ENCODE peak calls at places on chromosomes 4 and X, in four cellular contexts. Z, X, M and Y are unnamed samples.

GRCh38 chr4:81652069-81652478 is 180.4 kb upstream of the RASGEF1B start:
- DNase-seq in M (no peak), X (no peak), Z (no peak), Y (no peak)

GRCh38 chr4:44760142-44760898 is 34.0 kb upstream of the GNPDA2 start:
- DNase-seq in M (peak), Z (no peak), X (peak), Y (peak)

GRCh38 chr4:95910749-95911148 is 70.9 kb downstream of the PDHA2 start:
- DNase-seq in Z (no peak), M (no peak), X (no peak), Y (no peak)

GRCh38 chr4:40564004-40564403 is 65.7 kb downstream of the RBM47 start:
- DNase-seq in Z (no peak), X (peak), M (no peak), Y (no peak)

GRCh38 chr4:41067369-41067768 is 147.0 kb downstream of the APBB2 start:
- DNase-seq in Z (no peak), M (peak), X (peak), Y (no peak)

GRCh38 chr4:110636231-110636676 is 13.4 kb upstream of the PITX2 start:
- DNase-seq in Z (no peak), M (peak), X (no peak), Y (no peak)

GRCh38 chr4:150215601-150216000 is 137.4 kb downstream of the DCLK2 start:
- DNase-seq in X (peak), M (no peak), Z (no peak), Y (no peak)

GRCh38 chrX:39903937-39904336 is 193.8 kb downstream of the BCOR start:
- DNase-seq in X (no peak), Z (no peak), M (no peak), Y (no peak)

GRCh38 chr4:1969928-1970723 is 38.6 kb downstream of the NELFA start:
- DNase-seq in Z (no peak), X (no peak), M (no peak), Y (no peak)

GRCh38 chrX:148310402-148311200 is 189.8 kb upstream of the AFF2 start:
- DNase-seq in Z (no peak), X (no peak), M (no peak), Y (no peak)

GRCh38 chrX:153688900-153689590 is 1.3 kb downstream of the SLC6A8 start:
- DNase-seq in Z (no peak), X (no peak), M (no peak), Y (no peak)

GRCh38 chr4:155820887-155821529 is 45.1 kb downstream of the ASIC5 start:
- DNase-seq in Z (no peak), M (no peak), X (no peak), Y (no peak)

GRCh38 chrX:57172544-57172943 is 35.3 kb upstream of the SPIN2A start:
- DNase-seq in M (no peak), X (no peak), Z (no peak), Y (no peak)

GRCh38 chr4:150987204-150987603 is 27.9 kb downstream of the LRBA start:
- DNase-seq in X (no peak), M (no peak), Z (no peak), Y (no peak)

GRCh38 chr4:28238756-28239155 is 1378.1 kb downstream of the STIM2 start:
- DNase-seq in X (no peak), Z (no peak), M (peak), Y (no peak)

GRCh38 chrX:148698221-148698620 is 197.8 kb downstream of the AFF2 start:
- DNase-seq in M (no peak), X (no peak), Z (no peak), Y (no peak)

GRCh38 chrX:101265869-101266428 is 25.2 kb downstream of the TAF7L start:
- DNase-seq in Z (no peak), M (peak), X (no peak), Y (no peak)

GRCh38 chrX:100819534-100819836 is 706 bp upstream of the CSTF2 start:
- DNase-seq in Z (no peak), X (no peak), M (no peak), Y (no peak)

GRCh38 chr4:141233673-141234072 is 13.0 kb downstream of the ZNF330 start:
- DNase-seq in X (no peak), Z (no peak), M (no peak), Y (no peak)

GRCh38 chr4:156962551-156962974 is 9.0 kb downstream of the PDGFC start:
- DNase-seq in M (peak), X (no peak), Z (no peak), Y (no peak)

GRCh38 chr4:174586651-174587050 is 64.4 kb upstream of the HPGD start:
- DNase-seq in M (no peak), X (no peak), Z (no peak), Y (no peak)

GRCh38 chr4:78553526-78554060 is 2.0 kb downstream of the ANXA3 start:
- DNase-seq in M (no peak), X (no peak), Z (no peak), Y (no peak)

GRCh38 chr4:78556655-78557054 is 5.1 kb downstream of the ANXA3 start:
- DNase-seq in M (no peak), X (peak), Z (no peak), Y (no peak)

GRCh38 chr4:78552398-78553396 is 1.1 kb downstream of the ANXA3 start:
- DNase-seq in Z (peak), X (peak), M (no peak), Y (no peak)

GRCh38 chr4:78551420-78552351 is at the start of gene ANXA3:
- DNase-seq in Z (no peak), M (peak), X (peak), Y (no peak)
- H2BK12ac ChIP-seq in Z (no peak), M (peak), X (peak), Y (peak)

DNA sequence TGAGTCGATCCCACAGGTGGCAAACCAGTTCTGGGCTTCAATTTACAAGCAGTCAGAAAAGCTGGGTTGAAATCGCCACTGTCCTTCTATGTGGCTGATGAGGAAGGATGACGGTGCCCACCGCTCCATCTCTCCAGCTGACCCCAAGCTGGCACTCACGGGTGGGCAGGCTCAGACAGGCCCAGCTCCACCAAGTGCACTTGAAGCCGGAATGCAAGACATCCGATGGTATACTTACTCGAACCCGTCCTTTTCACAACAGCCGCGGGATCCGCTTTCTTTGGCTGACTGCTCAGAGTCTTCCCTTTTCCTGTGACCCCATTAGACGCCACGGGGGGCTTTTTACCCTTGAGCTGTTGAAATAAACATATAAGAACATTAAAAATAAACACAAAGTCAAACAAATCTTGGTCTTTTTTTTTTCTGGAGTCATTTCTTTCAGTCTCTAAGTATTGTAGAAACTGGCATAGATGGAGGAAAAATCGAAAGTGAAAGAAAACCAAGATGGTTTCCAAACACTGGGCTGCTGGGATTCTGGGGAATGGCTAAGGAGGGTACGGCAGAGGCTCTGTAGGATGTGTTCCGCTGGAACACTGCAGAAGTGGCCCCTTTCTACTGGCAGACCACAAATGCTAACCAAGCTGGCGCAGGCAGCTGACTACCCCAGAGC is 161.0 kb downstream of the AFAP1 start:
- DNase-seq in M (peak), X (no peak), Z (no peak), Y (no peak)
- H2BK120ac ChIP-seq in M (no peak), X (no peak), Z (no peak), Y (no peak)

GRCh38 chrX:108439961-108440696 is 491 bp downstream of the COL4A5 start:
- DNase-seq in X (peak), M (no peak), Z (no peak), Y (no peak)

GRCh38 chrX:108439434-108439883 is at the start of gene COL4A5:
- DNase-seq in Z (peak), M (peak), X (peak), Y (peak)

GRCh38 chrX:108437789-108438623 is at the start of gene COL4A6:
- DNase-seq in M (peak), Z (peak), X (no peak), Y (peak)

GRCh38 chrX:108447303-108447702 is 7.7 kb downstream of the COL4A5 start:
- DNase-seq in M (peak), X (no peak), Z (no peak), Y (no peak)

DNA sequence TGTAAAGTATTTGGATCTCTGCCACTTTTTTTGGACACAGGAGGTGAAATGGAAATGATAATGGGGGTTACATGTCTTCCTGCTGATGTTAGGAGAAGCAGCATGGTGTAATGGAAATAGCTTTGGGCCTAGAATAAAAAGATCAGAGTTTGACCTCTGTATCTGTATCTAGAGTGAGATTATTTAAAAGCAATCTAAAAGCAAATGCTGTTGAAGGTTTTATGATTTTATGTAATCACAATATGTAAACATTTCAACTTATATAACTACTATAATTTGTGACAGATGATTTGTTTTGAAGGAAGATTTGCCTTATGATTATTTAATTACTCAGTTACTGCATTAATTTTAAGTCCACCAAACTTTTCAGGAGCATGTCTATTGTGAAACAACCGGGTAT is 3.4 kb downstream of the COL4A5 start:
- DNase-seq in M (no peak), X (no peak), Z (no peak), Y (no peak)
- H3K4me3 ChIP-seq in M (no peak), X (no peak), Z (no peak), Y (no peak)

DNA sequence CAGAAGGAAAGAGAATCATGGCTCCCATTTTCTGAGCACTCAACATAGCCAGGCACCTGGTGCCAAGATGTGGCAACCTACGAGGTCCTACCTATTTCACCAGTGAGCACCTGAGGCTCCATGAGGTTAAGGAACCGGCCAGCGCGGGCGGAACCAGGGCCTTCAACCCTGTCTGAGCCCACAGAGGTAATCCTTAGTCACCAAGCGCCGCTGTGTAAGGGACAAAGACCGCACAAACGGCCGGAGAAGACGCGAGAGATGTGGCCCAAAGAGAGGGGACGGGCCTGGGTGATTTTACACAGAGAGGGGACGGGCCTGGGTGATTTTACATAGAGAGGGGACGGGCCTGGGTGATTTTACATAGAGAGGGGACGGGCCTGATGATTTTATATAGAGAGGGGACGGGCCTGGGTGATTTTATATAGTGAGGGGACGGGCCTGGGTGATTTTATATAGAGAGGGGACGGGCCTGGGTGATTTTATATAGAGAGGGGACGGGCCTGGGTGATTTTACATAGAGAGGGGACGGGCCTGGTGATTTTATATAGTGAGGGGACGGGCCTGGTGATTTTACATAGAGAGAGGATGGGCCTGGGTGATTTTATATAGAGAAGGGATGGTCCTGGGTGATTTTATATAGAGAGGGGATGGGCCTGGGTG is 114.2 kb downstream of the SMIM20 start:
- DNase-seq in X (no peak), Z (no peak), M (no peak), Y (no peak)
- H2BK12ac ChIP-seq in X (no peak), Z (peak), M (no peak), Y (peak)

GRCh38 chr4:56316011-56316650 is 71.2 kb downstream of the AASDH start:
- DNase-seq in Z (no peak), M (no peak), X (no peak), Y (no peak)
- H2BK120ac ChIP-seq in Z (no peak), M (no peak), X (no peak), Y (no peak)

GRCh38 chrX:107773906-107774435 is 1.6 kb downstream of the TSC22D3 start:
- DNase-seq in M (no peak), Z (no peak), X (no peak), Y (no peak)
- H3K4me3 ChIP-seq in M (no peak), Z (peak), X (no peak), Y (no peak)

GRCh38 chr4:176125063-176125462 is 59.4 kb downstream of the WDR17 start:
- DNase-seq in X (peak), M (peak), Z (no peak), Y (no peak)
- H2BK12ac ChIP-seq in X (no peak), M (no peak), Z (no peak), Y (no peak)